ENCODE peak calls at places on chromosome 11, in six cellular contexts. X, U, I, M, P and T are unnamed samples.

GRCh38 chr11:82864268-82864667 is 36.0 kb downstream of the PRCP start:
- DNase-seq in P (peak; percentile 71), I (peak; percentile 76), X (peak; percentile 73), U (peak; percentile 43), M (peak; percentile 7), T (peak; percentile 52)

GRCh38 chr11:78080818-78081495 is 1.3 kb upstream of the NDUFC2 start:
- DNase-seq in P (peak; percentile 80), M (no peak), U (peak; percentile 41), X (peak; percentile 93), I (peak; percentile 89), T (no peak)

GRCh38 chr11:67352546-67353316 is 615 bp downstream of the POLD4 start:
- DNase-seq in M (peak; percentile 52), I (peak; percentile 41), P (no peak), X (no peak), U (peak; percentile 28), T (peak; percentile 58)

GRCh38 chr11:12868315-12869073 is 140.6 kb upstream of the RASSF10 start:
- DNase-seq in I (peak; percentile 33), U (peak; percentile 32), X (no peak), M (no peak), P (no peak), T (no peak)

GRCh38 chr11:126636911-126637799 is 281.7 kb downstream of the ST3GAL4 start:
- DNase-seq in U (no peak), X (peak; percentile 38), P (peak; percentile 26), I (peak; percentile 42), M (no peak), T (no peak)

GRCh38 chr11:2451916-2452694 is 7.3 kb downstream of the KCNQ1 start:
- DNase-seq in I (no peak), X (no peak), U (no peak), P (no peak), M (no peak), T (no peak)

GRCh38 chr11:69443138-69443967 is 38.1 kb upstream of the LINC01488 start:
- DNase-seq in M (peak; percentile 76), I (peak; percentile 95), P (peak; percentile 92), U (peak; percentile 99), X (peak; percentile 94), T (peak; percentile 91)

GRCh38 chr11:110176366-110177056 is 83.3 kb downstream of the ZC3H12C start:
- DNase-seq in I (peak; percentile 51), X (peak; percentile 80), M (no peak), U (no peak), P (peak; percentile 57), T (no peak)

GRCh38 chr11:27246925-27247324 is 116.1 kb downstream of the CCDC34 start:
- DNase-seq in P (no peak), U (no peak), X (no peak), I (no peak), M (no peak), T (no peak)

GRCh38 chr11:30879322-30880020 is 293.3 kb upstream of the MPPED2 start:
- DNase-seq in X (peak; percentile 41), M (peak; percentile 19), U (no peak), I (peak; percentile 39), P (peak; percentile 78), T (no peak)

GRCh38 chr11:64881476-64881875 is 3.1 kb upstream of the EHD1 start:
- DNase-seq in M (no peak), U (no peak), I (no peak), P (no peak), X (no peak), T (no peak)

GRCh38 chr11:113781682-113782081 is 2.1 kb downstream of the CLDN25 start:
- DNase-seq in U (no peak), I (no peak), P (no peak), M (no peak), X (no peak), T (no peak)

GRCh38 chr11:72974487-72975205 is 160.4 kb downstream of the ATG16L2 start:
- DNase-seq in I (peak; percentile 38), X (no peak), P (no peak), U (no peak), M (no peak), T (no peak)

GRCh38 chr11:106228996-106229395 is 151.5 kb downstream of the AASDHPPT start:
- DNase-seq in U (no peak), P (peak; percentile 10), X (peak; percentile 28), M (no peak), I (peak; percentile 74), T (no peak)

GRCh38 chr11:57903441-57904123 is 120.1 kb upstream of the OR9Q1 start:
- DNase-seq in X (no peak), I (peak; percentile 12), M (peak; percentile 56), P (no peak), U (peak; percentile 67), T (no peak)

GRCh38 chr11:131746201-131746600 is 375.8 kb downstream of the NTM start:
- DNase-seq in X (no peak), U (no peak), M (no peak), P (no peak), I (no peak), T (no peak)

GRCh38 chr11:72243567-72244316 is at the start of gene PHOX2A:
- DNase-seq in M (no peak), P (no peak), U (no peak), X (no peak), I (no peak), T (no peak)

GRCh38 chr11:44127130-44127529 is 31.7 kb downstream of the EXT2 start:
- DNase-seq in U (no peak), X (no peak), I (no peak), M (no peak), P (no peak), T (no peak)

GRCh38 chr11:24513837-24514594 is 17.2 kb downstream of the LUZP2 start:
- DNase-seq in P (no peak), U (no peak), M (no peak), X (no peak), I (no peak), T (no peak)

GRCh38 chr11:24511518-24511917 is 14.7 kb downstream of the LUZP2 start:
- DNase-seq in X (no peak), M (no peak), U (no peak), P (no peak), I (no peak), T (no peak)

DNA sequence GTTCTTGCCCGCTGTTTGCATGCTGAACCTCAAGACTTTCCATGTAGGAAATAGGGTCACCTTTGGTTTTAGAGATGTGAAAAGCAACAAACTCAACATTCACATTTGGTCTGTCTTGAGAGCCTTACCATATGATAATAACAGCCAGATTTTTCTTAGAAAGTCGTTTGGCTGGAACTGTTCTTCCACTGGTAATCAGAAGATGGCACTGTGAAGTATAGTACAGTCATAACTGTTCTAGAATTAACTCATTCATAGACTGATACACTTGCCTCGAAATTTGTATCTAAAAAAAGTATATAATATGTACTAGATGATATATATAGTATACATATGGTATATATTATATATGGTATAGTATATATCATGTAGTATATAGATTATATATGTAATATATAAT is 12.3 kb downstream of the LUZP2 start:
- DNase-seq in P (peak; percentile 46), M (no peak), X (peak; percentile 28), U (no peak), I (peak; percentile 32), T (no peak)
- TF ChIP-seq CTCF in P (peak; percentile 52), M (no peak), X (peak; percentile 30), U (no peak), I (no peak), T (no peak)

GRCh38 chr11:41201156-41201555 is 258.3 kb downstream of the LRRC4C start:
- DNase-seq in M (no peak), U (peak; percentile 5), I (peak; percentile 10), P (peak; percentile 10), X (peak; percentile 19), T (peak; percentile 30)
- TF ChIP-seq CTCF in M (no peak), U (no peak), I (peak; percentile 7), P (peak; percentile 24), X (peak; percentile 26), T (no peak)

GRCh38 chr11:79758325-79758724 is 317.5 kb upstream of the TENM4 start:
- DNase-seq in M (no peak), U (no peak), I (no peak), X (no peak), P (no peak), T (no peak)

GRCh38 chr11:79768343-79768742 is 327.5 kb upstream of the TENM4 start:
- DNase-seq in M (no peak), P (no peak), X (no peak), I (no peak), U (no peak), T (no peak)

DNA sequence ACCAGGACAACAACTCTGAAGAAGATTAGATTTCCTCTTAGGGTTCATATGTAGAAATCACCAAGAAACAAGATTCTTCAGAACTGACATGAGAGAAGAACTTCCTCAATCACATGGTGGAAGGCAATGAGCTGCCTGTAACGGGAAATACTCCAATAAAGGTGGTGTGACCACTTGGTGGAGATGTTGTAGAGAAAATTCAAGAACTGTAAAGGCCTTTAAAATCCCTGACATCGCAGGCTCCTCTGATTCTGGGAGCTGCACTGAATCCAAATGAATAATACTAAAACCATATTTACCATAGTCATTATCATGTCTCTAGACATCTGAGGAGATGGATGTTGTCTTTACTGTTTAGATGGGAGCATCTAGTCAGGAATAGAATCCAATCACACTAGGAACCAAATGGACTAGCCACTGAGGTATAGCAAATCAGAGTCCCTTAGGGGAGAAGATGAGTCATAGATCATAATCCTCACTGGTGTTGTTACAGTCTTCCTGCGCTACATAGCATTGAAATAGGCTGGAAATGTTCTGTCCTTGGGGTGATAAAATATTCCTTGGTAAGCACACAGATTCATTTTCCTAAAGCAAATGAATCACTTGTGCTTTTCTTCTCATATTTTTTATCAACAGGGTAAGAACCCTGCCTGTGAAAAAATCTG is 321.6 kb upstream of the TENM4 start:
- DNase-seq in M (no peak), U (no peak), P (no peak), I (no peak), X (no peak), T (no peak)
- TF ChIP-seq CTCF in M (peak; percentile 22), U (no peak), P (no peak), I (no peak), X (no peak), T (no peak)

DNA sequence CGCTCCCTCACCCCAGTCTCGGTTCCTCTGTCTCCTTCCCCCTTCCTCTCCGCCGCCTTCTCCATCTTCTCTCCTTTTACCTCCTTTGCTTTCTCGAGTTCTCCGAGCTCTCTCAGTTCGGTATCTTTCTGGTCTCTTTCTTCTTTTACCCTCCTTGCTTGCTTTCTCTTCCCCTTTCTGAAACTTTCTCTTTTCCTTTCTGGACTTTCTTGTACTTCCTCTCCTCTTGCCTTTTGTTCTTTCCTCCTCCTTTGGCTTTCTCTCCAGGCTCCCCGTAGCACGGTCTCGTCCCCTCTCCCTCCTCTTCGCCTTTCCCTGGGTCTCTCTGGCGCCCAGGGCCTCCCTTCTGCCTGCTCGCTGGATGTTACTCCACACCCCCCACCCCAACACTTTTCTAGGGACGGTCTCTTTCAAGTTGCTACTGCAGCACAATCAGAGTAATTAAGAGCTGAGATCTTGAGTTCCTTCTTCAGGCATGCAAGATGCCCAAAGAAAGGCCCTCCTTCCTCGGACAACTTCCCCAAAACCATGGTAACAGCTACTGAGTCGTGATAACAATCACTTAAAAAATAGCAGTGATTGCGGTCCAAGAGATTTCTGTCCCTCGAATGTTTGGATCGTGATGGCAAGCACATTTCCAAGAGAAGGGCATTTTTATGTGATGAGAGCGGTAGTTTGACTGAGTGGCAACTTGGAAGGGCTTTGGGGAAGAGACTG is 487 bp upstream of the TENM4 start:
- DNase-seq in M (no peak), X (no peak), P (no peak), U (no peak), I (peak; percentile 7), T (no peak)
- TF ChIP-seq CTCF in M (no peak), X (no peak), P (no peak), U (no peak), I (no peak), T (no peak)